ENCODE peak calls at places on chromosomes 1 and 21, in eight cellular contexts. One of them, this sample, is unnamed.

GRCh38 chr1:183953031-183953430 is 84.5 kb downstream of the COLGALT2 start:
- DNase-seq in kidney: no peak
- DNase-seq in BJ: no peak
- DNase-seq in omental fat pad: no peak
- DNase-seq in body of pancreas: no peak
- DNase-seq in tibial artery: no peak
- DNase-seq in fibroblast of mammary gland: no peak
- DNase-seq in endothelial cell: no peak
- DNase-seq in this sample: no peak

GRCh38 chr21:16794944-16795343 is 717.9 kb upstream of the CXADR start:
- DNase-seq in kidney: no peak
- DNase-seq in BJ: peak; percentile 78
- DNase-seq in omental fat pad: peak; percentile 32
- DNase-seq in body of pancreas: no peak
- DNase-seq in tibial artery: no peak
- DNase-seq in fibroblast of mammary gland: peak; percentile 96
- DNase-seq in endothelial cell: no peak
- DNase-seq in this sample: peak; percentile 94

GRCh38 chr1:241918879-241919278 is 38.7 kb upstream of the BECN2 start:
- DNase-seq in kidney: no peak
- DNase-seq in BJ: no peak
- DNase-seq in omental fat pad: no peak
- DNase-seq in body of pancreas: no peak
- DNase-seq in tibial artery: no peak
- DNase-seq in fibroblast of mammary gland: peak; percentile 92
- DNase-seq in endothelial cell: no peak
- DNase-seq in this sample: peak; percentile 67

GRCh38 chr1:17579951-17580939 is 40.7 kb downstream of the ARHGEF10L start:
- DNase-seq in kidney: no peak
- DNase-seq in BJ: no peak
- DNase-seq in omental fat pad: no peak
- DNase-seq in body of pancreas: peak; percentile 82
- DNase-seq in tibial artery: no peak
- DNase-seq in fibroblast of mammary gland: no peak
- DNase-seq in endothelial cell: no peak
- DNase-seq in this sample: no peak

GRCh38 chr1:12147116-12147753 is 19.6 kb upstream of the TNFRSF1B start:
- DNase-seq in kidney: no peak
- DNase-seq in BJ: no peak
- DNase-seq in omental fat pad: no peak
- DNase-seq in body of pancreas: no peak
- DNase-seq in tibial artery: no peak
- DNase-seq in fibroblast of mammary gland: no peak
- DNase-seq in endothelial cell: peak; percentile 38
- DNase-seq in this sample: no peak

GRCh38 chr1:1908506-1908791 is 6.6 kb upstream of the CALML6 start:
- DNase-seq in kidney: peak; percentile 89
- DNase-seq in BJ: no peak
- DNase-seq in omental fat pad: no peak
- DNase-seq in body of pancreas: no peak
- DNase-seq in tibial artery: peak; percentile 35
- DNase-seq in fibroblast of mammary gland: no peak
- DNase-seq in endothelial cell: no peak
- DNase-seq in this sample: no peak

GRCh38 chr1:30058966-30059365 is 664.4 kb downstream of the MATN1 start:
- DNase-seq in kidney: no peak
- DNase-seq in BJ: peak; percentile 72
- DNase-seq in omental fat pad: no peak
- DNase-seq in body of pancreas: no peak
- DNase-seq in tibial artery: no peak
- DNase-seq in fibroblast of mammary gland: peak; percentile 79
- DNase-seq in endothelial cell: no peak
- DNase-seq in this sample: peak; percentile 85

GRCh38 chr1:111769517-111770146 is 13.9 kb downstream of the DDX20 start:
- DNase-seq in kidney: no peak
- DNase-seq in BJ: no peak
- DNase-seq in omental fat pad: no peak
- DNase-seq in body of pancreas: peak; percentile 50
- DNase-seq in tibial artery: no peak
- DNase-seq in fibroblast of mammary gland: peak; percentile 82
- DNase-seq in endothelial cell: no peak
- DNase-seq in this sample: peak; percentile 65

GRCh38 chr1:201894343-201895119 is 5.8 kb downstream of the SHISA4 start:
- DNase-seq in kidney: no peak
- DNase-seq in BJ: no peak
- DNase-seq in omental fat pad: no peak
- DNase-seq in body of pancreas: no peak
- DNase-seq in tibial artery: no peak
- DNase-seq in fibroblast of mammary gland: no peak
- DNase-seq in endothelial cell: no peak
- DNase-seq in this sample: no peak

GRCh38 chr1:154404511-154404931 is 622 bp upstream of the IL6R start:
- DNase-seq in kidney: peak; percentile 62
- DNase-seq in BJ: no peak
- DNase-seq in omental fat pad: no peak
- DNase-seq in body of pancreas: no peak
- DNase-seq in tibial artery: no peak
- DNase-seq in fibroblast of mammary gland: no peak
- DNase-seq in endothelial cell: no peak
- DNase-seq in this sample: no peak

GRCh38 chr21:34808569-34809204 is 139.9 kb downstream of the CLIC6 start:
- DNase-seq in kidney: no peak
- DNase-seq in BJ: no peak
- DNase-seq in omental fat pad: no peak
- DNase-seq in body of pancreas: no peak
- DNase-seq in tibial artery: no peak
- DNase-seq in fibroblast of mammary gland: peak; percentile 98
- DNase-seq in endothelial cell: no peak
- DNase-seq in this sample: peak; percentile 89

GRCh38 chr1:20932437-20932977 is 145.4 kb upstream of the HP1BP3 start:
- DNase-seq in kidney: no peak
- DNase-seq in BJ: no peak
- DNase-seq in omental fat pad: no peak
- DNase-seq in body of pancreas: no peak
- DNase-seq in tibial artery: no peak
- DNase-seq in fibroblast of mammary gland: no peak
- DNase-seq in endothelial cell: no peak
- DNase-seq in this sample: no peak

GRCh38 chr1:164713446-164714204 is 154.6 kb downstream of the PBX1 start:
- DNase-seq in kidney: no peak
- DNase-seq in BJ: no peak
- DNase-seq in omental fat pad: no peak
- DNase-seq in body of pancreas: no peak
- DNase-seq in tibial artery: peak; percentile 43
- DNase-seq in fibroblast of mammary gland: peak; percentile 58
- DNase-seq in endothelial cell: no peak
- DNase-seq in this sample: no peak

GRCh38 chr1:60727553-60727952 is 354.8 kb upstream of the NFIA start:
- DNase-seq in kidney: no peak
- DNase-seq in BJ: no peak
- DNase-seq in omental fat pad: no peak
- DNase-seq in body of pancreas: no peak
- DNase-seq in tibial artery: no peak
- DNase-seq in fibroblast of mammary gland: no peak
- DNase-seq in endothelial cell: no peak
- DNase-seq in this sample: no peak

GRCh38 chr21:14262039-14262438 is 46.1 kb downstream of the RBM11 start:
- DNase-seq in kidney: no peak
- DNase-seq in BJ: no peak
- DNase-seq in omental fat pad: no peak
- DNase-seq in body of pancreas: no peak
- DNase-seq in tibial artery: no peak
- DNase-seq in fibroblast of mammary gland: no peak
- DNase-seq in endothelial cell: no peak
- DNase-seq in this sample: no peak

GRCh38 chr1:103326595-103326994 is 198.9 kb upstream of the RNPC3 start:
- DNase-seq in kidney: no peak
- DNase-seq in BJ: no peak
- DNase-seq in omental fat pad: no peak
- DNase-seq in body of pancreas: no peak
- DNase-seq in tibial artery: no peak
- DNase-seq in fibroblast of mammary gland: no peak
- DNase-seq in endothelial cell: no peak
- DNase-seq in this sample: no peak

GRCh38 chr1:155904261-155904660 is 6.9 kb downstream of the RIT1 start:
- DNase-seq in kidney: no peak
- DNase-seq in BJ: no peak
- DNase-seq in omental fat pad: no peak
- DNase-seq in body of pancreas: no peak
- DNase-seq in tibial artery: no peak
- DNase-seq in fibroblast of mammary gland: no peak
- DNase-seq in endothelial cell: no peak
- DNase-seq in this sample: no peak

GRCh38 chr1:2322065-2322571 is 69.2 kb downstream of the MORN1 start:
- DNase-seq in kidney: peak; percentile 96
- DNase-seq in BJ: peak; percentile 76
- DNase-seq in omental fat pad: no peak
- DNase-seq in body of pancreas: peak; percentile 52
- DNase-seq in tibial artery: peak; percentile 82
- DNase-seq in fibroblast of mammary gland: peak; percentile 65
- DNase-seq in endothelial cell: no peak
- DNase-seq in this sample: peak; percentile 95

GRCh38 chr1:99943238-99943794 is 26.5 kb upstream of the SLC35A3 start:
- DNase-seq in kidney: no peak
- DNase-seq in BJ: peak; percentile 71
- DNase-seq in omental fat pad: no peak
- DNase-seq in body of pancreas: no peak
- DNase-seq in tibial artery: no peak
- DNase-seq in fibroblast of mammary gland: peak; percentile 72
- DNase-seq in endothelial cell: no peak
- DNase-seq in this sample: peak; percentile 52

GRCh38 chr1:228400692-228401454 is 5.8 kb downstream of the TRIM11 start:
- DNase-seq in kidney: peak; percentile 69
- DNase-seq in BJ: no peak
- DNase-seq in omental fat pad: no peak
- DNase-seq in body of pancreas: no peak
- DNase-seq in tibial artery: no peak
- DNase-seq in fibroblast of mammary gland: no peak
- DNase-seq in endothelial cell: no peak
- DNase-seq in this sample: no peak

GRCh38 chr1:27153549-27153886 is 1.4 kb downstream of the SLC9A1 start:
- DNase-seq in kidney: peak; percentile 70
- DNase-seq in BJ: no peak
- DNase-seq in omental fat pad: no peak
- DNase-seq in body of pancreas: no peak
- DNase-seq in tibial artery: peak; percentile 25
- DNase-seq in fibroblast of mammary gland: no peak
- DNase-seq in endothelial cell: no peak
- DNase-seq in this sample: no peak

DNA sequence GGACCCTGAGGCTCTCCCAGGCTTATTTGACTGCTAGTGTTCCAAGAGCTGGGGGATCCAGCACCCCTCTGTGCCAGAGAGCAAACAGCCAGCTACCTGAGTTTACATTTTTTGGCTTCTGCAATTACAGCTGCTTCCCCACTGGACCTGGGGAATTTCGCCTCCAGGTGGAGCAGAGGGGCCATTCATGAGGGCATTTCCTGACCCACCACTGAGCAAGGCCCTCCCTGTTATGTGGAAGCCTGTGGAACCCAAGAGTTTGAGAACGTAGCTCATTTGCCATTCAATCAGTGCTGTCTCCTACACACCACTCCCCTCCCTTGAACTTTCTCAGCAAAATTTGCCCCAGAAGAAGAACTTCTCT is 42.7 kb upstream of the TMEM51 start:
- DNase-seq in kidney: no peak
- DNase-seq in BJ: no peak
- DNase-seq in omental fat pad: no peak
- DNase-seq in body of pancreas: no peak
- DNase-seq in tibial artery: no peak
- DNase-seq in fibroblast of mammary gland: no peak
- DNase-seq in endothelial cell: peak; percentile 30
- DNase-seq in this sample: no peak
- TF ChIP-seq CTCF in kidney: no peak
- TF ChIP-seq CTCF in BJ: no peak
- TF ChIP-seq CTCF in omental fat pad: no peak
- TF ChIP-seq CTCF in body of pancreas: no peak
- TF ChIP-seq CTCF in tibial artery: no peak
- TF ChIP-seq CTCF in fibroblast of mammary gland: no peak
- TF ChIP-seq CTCF in endothelial cell: no peak
- TF ChIP-seq CTCF in this sample: no peak

DNA sequence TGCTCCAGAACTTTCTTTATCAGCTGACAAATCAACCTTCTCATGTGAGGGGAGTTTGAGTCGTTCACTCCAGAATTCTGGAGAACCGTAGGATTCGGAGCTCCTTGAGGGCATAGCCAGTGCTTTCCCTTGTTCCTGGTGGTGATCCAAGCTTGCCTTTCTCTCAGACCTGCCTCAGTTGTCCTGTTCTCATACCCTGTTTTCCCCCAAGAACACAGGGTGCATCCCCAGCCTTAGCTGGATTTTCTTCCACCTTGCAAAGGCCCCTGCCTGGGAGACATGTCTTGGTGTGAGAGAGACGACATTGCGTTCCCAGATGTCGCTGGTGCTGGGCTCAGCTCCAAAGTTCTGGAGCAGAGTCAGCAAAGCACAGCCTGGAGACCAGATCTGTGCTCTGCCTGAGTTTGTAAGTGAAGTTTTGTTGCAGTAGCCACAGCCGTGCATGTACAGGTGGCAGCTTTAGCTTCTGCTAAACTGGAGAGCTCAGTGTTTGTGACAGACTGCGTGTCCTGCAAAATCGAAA is 40.0 kb downstream of the ABCG1 start:
- DNase-seq in kidney: no peak
- DNase-seq in BJ: no peak
- DNase-seq in omental fat pad: no peak
- DNase-seq in body of pancreas: no peak
- DNase-seq in tibial artery: no peak
- DNase-seq in fibroblast of mammary gland: no peak
- DNase-seq in endothelial cell: no peak
- DNase-seq in this sample: no peak
- TF ChIP-seq CTCF in kidney: no peak
- TF ChIP-seq CTCF in BJ: no peak
- TF ChIP-seq CTCF in omental fat pad: no peak
- TF ChIP-seq CTCF in body of pancreas: no peak
- TF ChIP-seq CTCF in tibial artery: no peak
- TF ChIP-seq CTCF in fibroblast of mammary gland: no peak
- TF ChIP-seq CTCF in endothelial cell: no peak
- TF ChIP-seq CTCF in this sample: no peak

DNA sequence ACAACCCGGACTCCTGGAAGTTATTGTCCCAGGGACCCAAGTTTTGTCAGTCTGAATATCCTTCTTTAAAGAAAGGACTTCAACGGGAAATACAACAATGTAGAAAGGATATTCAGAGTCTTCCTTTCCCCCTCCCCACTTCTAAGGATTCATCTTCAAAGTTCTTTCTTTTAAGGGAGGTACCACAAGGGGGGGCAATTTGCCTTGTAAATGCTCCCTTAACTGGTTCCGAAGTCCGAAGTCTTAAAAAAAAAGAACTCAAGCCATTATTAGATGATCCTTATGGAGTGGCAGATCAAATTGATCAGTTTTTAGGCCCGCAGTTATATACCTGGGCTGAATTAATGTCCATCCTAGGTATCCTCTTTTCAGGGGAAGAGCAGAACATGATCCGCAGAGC is 47.0 kb downstream of the SERINC2 start:
- DNase-seq in kidney: no peak
- DNase-seq in BJ: no peak
- DNase-seq in omental fat pad: no peak
- DNase-seq in body of pancreas: no peak
- DNase-seq in tibial artery: no peak
- DNase-seq in fibroblast of mammary gland: peak; percentile 60
- DNase-seq in endothelial cell: no peak
- DNase-seq in this sample: no peak
- TF ChIP-seq CTCF in kidney: peak; percentile 22
- TF ChIP-seq CTCF in BJ: peak; percentile 20
- TF ChIP-seq CTCF in omental fat pad: no peak
- TF ChIP-seq CTCF in body of pancreas: no peak
- TF ChIP-seq CTCF in tibial artery: no peak
- TF ChIP-seq CTCF in fibroblast of mammary gland: peak; percentile 40
- TF ChIP-seq CTCF in endothelial cell: peak; percentile 26
- TF ChIP-seq CTCF in this sample: peak; percentile 8

GRCh38 chr1:9198538-9199361 is 35.8 kb upstream of the H6PD start:
- DNase-seq in kidney: no peak
- DNase-seq in BJ: no peak
- DNase-seq in omental fat pad: no peak
- DNase-seq in body of pancreas: no peak
- DNase-seq in tibial artery: no peak
- DNase-seq in fibroblast of mammary gland: peak; percentile 58
- DNase-seq in endothelial cell: peak; percentile 63
- DNase-seq in this sample: peak; percentile 50
- TF ChIP-seq CTCF in kidney: no peak
- TF ChIP-seq CTCF in BJ: no peak
- TF ChIP-seq CTCF in omental fat pad: no peak
- TF ChIP-seq CTCF in body of pancreas: no peak
- TF ChIP-seq CTCF in tibial artery: peak; percentile 26
- TF ChIP-seq CTCF in fibroblast of mammary gland: no peak
- TF ChIP-seq CTCF in endothelial cell: no peak
- TF ChIP-seq CTCF in this sample: peak; percentile 24

This sample was measured in astrocyte of the spinal cord.